ENCODE peak calls at places on chromosomes 11 and 22, in six cellular contexts. B is left colon; M is EH; O is DMS153; X is upper lobe of right lung; D is stimulated activated CD8-positive, alpha-beta memory T cell treated with anti-CD3 and anti-CD28 coated beads, Interleukin-2, amount 100 ng/mL, for 48 hours. Z is an unnamed sample.

GRCh38 chr11:101618691-101619090 is 34.9 kb upstream of the TRPC6 start:
- DNase-seq in M (peak; percentile 31), O (no peak), D (no peak), B (no peak), X (no peak), Z (no peak)

GRCh38 chr11:36075053-36075452 is 131.2 kb downstream of the LDLRAD3 start:
- DNase-seq in X (no peak), B (no peak), M (peak; percentile 89), D (no peak), O (no peak), Z (no peak)

GRCh38 chr11:85902353-85902752 is 47.2 kb downstream of the CCDC83 start:
- DNase-seq in B (no peak), M (no peak), O (no peak), X (no peak), D (no peak), Z (no peak)

GRCh38 chr11:74086242-74086884 is 77.5 kb upstream of the UCP3 start:
- DNase-seq in O (no peak), M (no peak), X (no peak), D (no peak), B (no peak), Z (no peak)

GRCh38 chr22:37043828-37044538 is 7.6 kb upstream of the KCTD17 start:
- DNase-seq in O (peak; percentile 71), B (peak; percentile 88), D (peak; percentile 56), M (peak; percentile 42), X (peak; percentile 90), Z (no peak)

GRCh38 chr11:132300283-132300682 is 929.9 kb downstream of the NTM start:
- DNase-seq in B (no peak), D (no peak), M (peak; percentile 21), X (no peak), O (no peak), Z (no peak)

GRCh38 chr11:74819400-74819799 is 70.8 kb downstream of the RNF169 start:
- DNase-seq in O (no peak), D (no peak), B (no peak), M (peak; percentile 67), X (no peak), Z (no peak)

GRCh38 chr11:121452609-121453150 is at the start of gene SORL1-AS1:
- DNase-seq in D (no peak), B (peak; percentile 49), M (no peak), O (peak; percentile 44), X (no peak), Z (no peak)

GRCh38 chr11:2139118-2139490 is at the start of gene IGF2:
- DNase-seq in B (no peak), D (no peak), X (no peak), M (no peak), O (no peak), Z (no peak)

GRCh38 chr11:127110542-127110941 is 110.0 kb upstream of the KIRREL3 start:
- DNase-seq in O (no peak), D (no peak), M (no peak), B (no peak), X (no peak), Z (no peak)

GRCh38 chr22:44309137-44309536 is 3.6 kb downstream of the SHISAL1 start:
- DNase-seq in X (no peak), O (no peak), M (peak; percentile 98), B (no peak), D (no peak), Z (no peak)

GRCh38 chr22:45777046-45777851 is 105.6 kb downstream of the ATXN10 start:
- DNase-seq in X (no peak), M (peak; percentile 52), D (no peak), O (no peak), B (no peak), Z (no peak)

GRCh38 chr11:40597546-40598113 is 861.8 kb downstream of the LRRC4C start:
- DNase-seq in X (no peak), O (peak; percentile 3), D (no peak), M (no peak), B (no peak), Z (no peak)